ENCODE peak calls at places on chromosome 13, in six cellular contexts. One of them, this sample, is unnamed. For H3K9me3 and H3K36me3, the result is how much of the 10 kb centered on the place peaks cover.

GRCh38 chr13:73902296-73902695 is 231.9 kb downstream of the KLF12 start:
- DNase-seq in mucosa of descending colon: no peak
- DNase-seq in aorta: no peak
- DNase-seq in Peyer's patch: no peak
- DNase-seq in fibroblast of lung: no peak
- DNase-seq in ovary: no peak
- DNase-seq in this sample: no peak

GRCh38 chr13:95596701-95597100 is 44.2 kb downstream of the CLDN10 start:
- DNase-seq in mucosa of descending colon: no peak
- DNase-seq in aorta: no peak
- DNase-seq in Peyer's patch: no peak
- DNase-seq in fibroblast of lung: no peak
- DNase-seq in ovary: no peak
- DNase-seq in this sample: no peak

GRCh38 chr13:111165611-111166010 is 50.5 kb downstream of the ARHGEF7 start:
- DNase-seq in mucosa of descending colon: no peak
- DNase-seq in aorta: no peak
- DNase-seq in Peyer's patch: no peak
- DNase-seq in fibroblast of lung: no peak
- DNase-seq in ovary: no peak
- DNase-seq in this sample: no peak

GRCh38 chr13:32415019-32415418 is 12.9 kb downstream of the N4BP2L1 start:
- DNase-seq in mucosa of descending colon: no peak
- DNase-seq in aorta: no peak
- DNase-seq in Peyer's patch: no peak
- DNase-seq in fibroblast of lung: no peak
- DNase-seq in ovary: no peak
- DNase-seq in this sample: no peak

GRCh38 chr13:33797622-33798021 is 20.3 kb upstream of the RFC3 start:
- DNase-seq in mucosa of descending colon: no peak
- DNase-seq in aorta: no peak
- DNase-seq in Peyer's patch: no peak
- DNase-seq in fibroblast of lung: peak
- DNase-seq in ovary: no peak
- DNase-seq in this sample: no peak

GRCh38 chr13:99269627-99270252 is 11.6 kb upstream of the GPR18 start:
- DNase-seq in mucosa of descending colon: no peak
- DNase-seq in aorta: no peak
- DNase-seq in Peyer's patch: peak
- DNase-seq in fibroblast of lung: peak
- DNase-seq in ovary: no peak
- DNase-seq in this sample: no peak

GRCh38 chr13:67299731-67300130 is 69.6 kb upstream of the PCDH9 start:
- DNase-seq in mucosa of descending colon: no peak
- DNase-seq in aorta: no peak
- DNase-seq in Peyer's patch: no peak
- DNase-seq in fibroblast of lung: peak
- DNase-seq in ovary: no peak
- DNase-seq in this sample: no peak

GRCh38 chr13:51874651-51875050 is 12.9 kb downstream of the CCDC70 start:
- DNase-seq in mucosa of descending colon: no peak
- DNase-seq in aorta: no peak
- DNase-seq in Peyer's patch: no peak
- DNase-seq in fibroblast of lung: no peak
- DNase-seq in ovary: no peak
- DNase-seq in this sample: no peak

GRCh38 chr13:46079770-46080169 is 25.1 kb downstream of the CPB2 start:
- DNase-seq in mucosa of descending colon: no peak
- DNase-seq in aorta: no peak
- DNase-seq in Peyer's patch: no peak
- DNase-seq in fibroblast of lung: no peak
- DNase-seq in ovary: no peak
- DNase-seq in this sample: no peak

GRCh38 chr13:20090349-20090748 is 70.5 kb downstream of the GJA3 start:
- DNase-seq in mucosa of descending colon: no peak
- DNase-seq in aorta: no peak
- DNase-seq in Peyer's patch: no peak
- DNase-seq in fibroblast of lung: peak
- DNase-seq in ovary: no peak
- DNase-seq in this sample: no peak

GRCh38 chr13:113053376-113053775 is 52.2 kb upstream of the F7 start:
- DNase-seq in mucosa of descending colon: peak
- DNase-seq in aorta: peak
- DNase-seq in Peyer's patch: no peak
- DNase-seq in fibroblast of lung: no peak
- DNase-seq in ovary: no peak
- DNase-seq in this sample: no peak

GRCh38 chr13:77519808-77520207 is 15.7 kb upstream of the SCEL start:
- DNase-seq in mucosa of descending colon: no peak
- DNase-seq in aorta: no peak
- DNase-seq in Peyer's patch: no peak
- DNase-seq in fibroblast of lung: no peak
- DNase-seq in ovary: no peak
- DNase-seq in this sample: no peak

GRCh38 chr13:98768522-98768921 is 16.1 kb upstream of the SLC15A1 start:
- DNase-seq in mucosa of descending colon: no peak
- DNase-seq in aorta: no peak
- DNase-seq in Peyer's patch: peak
- DNase-seq in fibroblast of lung: no peak
- DNase-seq in ovary: no peak
- DNase-seq in this sample: no peak

GRCh38 chr13:41107104-41107571 is 25.5 kb downstream of the KBTBD6 start:
- DNase-seq in mucosa of descending colon: no peak
- DNase-seq in aorta: no peak
- DNase-seq in Peyer's patch: no peak
- DNase-seq in fibroblast of lung: no peak
- DNase-seq in ovary: no peak
- DNase-seq in this sample: no peak

GRCh38 chr13:45282994-45283393 is 58.0 kb downstream of the TPT1 start:
- DNase-seq in mucosa of descending colon: no peak
- DNase-seq in aorta: no peak
- DNase-seq in Peyer's patch: no peak
- DNase-seq in fibroblast of lung: no peak
- DNase-seq in ovary: no peak
- DNase-seq in this sample: no peak

GRCh38 chr13:69306766-69307165 is 800.9 kb upstream of the ATXN8OS start:
- DNase-seq in mucosa of descending colon: no peak
- DNase-seq in aorta: no peak
- DNase-seq in Peyer's patch: no peak
- DNase-seq in fibroblast of lung: no peak
- DNase-seq in ovary: no peak
- DNase-seq in this sample: no peak

GRCh38 chr13:26984337-26984736 is 187.3 kb downstream of the USP12 start:
- DNase-seq in mucosa of descending colon: no peak
- DNase-seq in aorta: no peak
- DNase-seq in Peyer's patch: no peak
- DNase-seq in fibroblast of lung: no peak
- DNase-seq in ovary: no peak
- DNase-seq in this sample: no peak

GRCh38 chr13:49409008-49409407 is 34.9 kb downstream of the CAB39L start:
- DNase-seq in mucosa of descending colon: no peak
- DNase-seq in aorta: no peak
- DNase-seq in Peyer's patch: no peak
- DNase-seq in fibroblast of lung: no peak
- DNase-seq in ovary: no peak
- DNase-seq in this sample: no peak

GRCh38 chr13:22210134-22210930 is 539.5 kb downstream of the FGF9 start:
- DNase-seq in mucosa of descending colon: no peak
- DNase-seq in aorta: no peak
- DNase-seq in Peyer's patch: no peak
- DNase-seq in fibroblast of lung: no peak
- DNase-seq in ovary: no peak
- DNase-seq in this sample: no peak

GRCh38 chr13:47277774-47278173 is 380.9 kb upstream of the HTR2A start:
- DNase-seq in mucosa of descending colon: no peak
- DNase-seq in aorta: no peak
- DNase-seq in Peyer's patch: no peak
- DNase-seq in fibroblast of lung: peak
- DNase-seq in ovary: no peak
- DNase-seq in this sample: no peak

DNA sequence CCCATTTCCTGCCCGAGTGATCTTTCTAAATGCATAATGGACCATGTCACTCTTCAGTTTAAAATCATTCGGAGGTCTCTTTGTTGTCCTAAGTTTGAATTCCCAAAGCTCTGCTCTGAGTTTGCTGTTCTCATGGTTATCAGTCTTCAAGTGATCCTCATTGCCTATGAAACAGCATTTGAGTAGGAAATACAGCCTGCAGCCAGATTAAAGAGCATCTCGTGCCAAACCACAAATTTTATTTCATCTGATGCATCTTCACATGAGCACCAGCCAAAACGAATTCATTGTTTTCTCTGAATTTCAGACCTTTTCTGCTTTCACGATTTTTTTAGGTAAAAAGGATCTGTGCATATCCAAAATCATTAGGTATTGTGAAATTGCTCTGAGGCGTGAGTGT is 299.6 kb downstream of the TDRD3 start:
- DNase-seq in mucosa of descending colon: no peak
- DNase-seq in aorta: no peak
- DNase-seq in Peyer's patch: no peak
- DNase-seq in fibroblast of lung: no peak
- DNase-seq in ovary: no peak
- DNase-seq in this sample: no peak
- H3K9me3 ChIP-seq in mucosa of descending colon: under half
- H3K9me3 ChIP-seq in aorta: under half
- H3K9me3 ChIP-seq in Peyer's patch: under half
- H3K9me3 ChIP-seq in fibroblast of lung: under half
- H3K9me3 ChIP-seq in ovary: under half
- H3K9me3 ChIP-seq in this sample: under half

GRCh38 chr13:109158383-109158782 is 529.0 kb downstream of the MYO16 start:
- DNase-seq in mucosa of descending colon: no peak
- DNase-seq in aorta: no peak
- DNase-seq in Peyer's patch: no peak
- DNase-seq in fibroblast of lung: no peak
- DNase-seq in ovary: no peak
- DNase-seq in this sample: no peak
- H3K36me3 ChIP-seq in mucosa of descending colon: under half
- H3K36me3 ChIP-seq in aorta: under half
- H3K36me3 ChIP-seq in Peyer's patch: under half
- H3K36me3 ChIP-seq in fibroblast of lung: under half
- H3K36me3 ChIP-seq in ovary: under half
- H3K36me3 ChIP-seq in this sample: under half

DNA sequence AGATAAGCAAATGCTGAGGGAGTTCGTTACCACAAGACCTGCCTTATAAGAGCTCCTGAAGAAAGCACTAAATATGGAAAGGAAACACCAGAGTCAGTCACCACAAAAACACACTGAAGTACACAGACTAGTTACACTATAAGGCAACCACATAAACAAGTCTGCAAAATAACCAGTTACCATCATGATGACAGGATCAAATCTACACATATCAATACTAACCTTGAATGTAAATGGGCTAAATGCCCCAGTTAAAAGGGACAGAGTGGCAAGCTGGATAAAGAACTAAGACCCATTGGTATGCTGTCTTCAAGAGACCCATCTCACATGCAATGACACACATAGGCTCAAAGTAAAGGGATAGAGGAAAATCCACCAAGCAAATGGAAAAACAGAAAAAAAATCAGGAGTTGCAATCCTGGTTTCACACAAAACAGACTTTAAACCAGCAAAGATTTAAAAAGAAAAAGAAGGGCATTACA is 26.6 kb downstream of the CCDC122 start:
- DNase-seq in mucosa of descending colon: no peak
- DNase-seq in aorta: no peak
- DNase-seq in Peyer's patch: no peak
- DNase-seq in fibroblast of lung: no peak
- DNase-seq in ovary: no peak
- DNase-seq in this sample: no peak
- H3K9me3 ChIP-seq in mucosa of descending colon: half or more
- H3K9me3 ChIP-seq in aorta: under half
- H3K9me3 ChIP-seq in Peyer's patch: under half
- H3K9me3 ChIP-seq in fibroblast of lung: under half
- H3K9me3 ChIP-seq in ovary: under half
- H3K9me3 ChIP-seq in this sample: under half

GRCh38 chr13:31154939-31155338 is 6.8 kb downstream of the HSPH1 start:
- DNase-seq in mucosa of descending colon: no peak
- DNase-seq in aorta: no peak
- DNase-seq in Peyer's patch: no peak
- DNase-seq in fibroblast of lung: no peak
- DNase-seq in ovary: no peak
- DNase-seq in this sample: no peak
- H3K36me3 ChIP-seq in mucosa of descending colon: under half
- H3K36me3 ChIP-seq in aorta: under half
- H3K36me3 ChIP-seq in Peyer's patch: under half
- H3K36me3 ChIP-seq in fibroblast of lung: under half
- H3K36me3 ChIP-seq in ovary: under half
- H3K36me3 ChIP-seq in this sample: under half

GRCh38 chr13:37811441-37811840 is 58.1 kb downstream of the TRPC4 start:
- DNase-seq in mucosa of descending colon: no peak
- DNase-seq in aorta: no peak
- DNase-seq in Peyer's patch: no peak
- DNase-seq in fibroblast of lung: no peak
- DNase-seq in ovary: no peak
- DNase-seq in this sample: no peak

GRCh38 chr13:37816276-37816675 is 53.3 kb downstream of the TRPC4 start:
- DNase-seq in mucosa of descending colon: no peak
- DNase-seq in aorta: no peak
- DNase-seq in Peyer's patch: no peak
- DNase-seq in fibroblast of lung: no peak
- DNase-seq in ovary: no peak
- DNase-seq in this sample: no peak
- H3K9me3 ChIP-seq in mucosa of descending colon: under half
- H3K9me3 ChIP-seq in aorta: under half
- H3K9me3 ChIP-seq in Peyer's patch: under half
- H3K9me3 ChIP-seq in fibroblast of lung: under half
- H3K9me3 ChIP-seq in ovary: under half
- H3K9me3 ChIP-seq in this sample: under half